ENCODE peak calls at places on chromosomes 2 and 18, in four cellular contexts. M, H, I and W are unnamed samples.

GRCh38 chr2:110853516-110853915 is 121.1 kb downstream of the ACOXL start:
- DNase-seq in M (peak; percentile 33), H (peak; percentile 19), I (no peak), W (peak; percentile 53)

GRCh38 chr18:40096675-40097074 is 1858.4 kb upstream of the PIK3C3 start:
- DNase-seq in M (no peak), I (no peak), H (no peak), W (no peak)

GRCh38 chr18:51739044-51739666 is 541.7 kb upstream of the MEX3C start:
- DNase-seq in I (no peak), H (no peak), M (no peak), W (peak; percentile 66)

GRCh38 chr2:78145395-78145996 is 623.3 kb upstream of the LRRTM4 start:
- DNase-seq in M (no peak), H (no peak), I (no peak), W (no peak)

GRCh38 chr2:174788291-174788929 is 24.1 kb upstream of the CHRNA1 start:
- DNase-seq in H (no peak), M (no peak), I (no peak), W (no peak)

GRCh38 chr2:143451622-143452021 is 322.4 kb downstream of the ARHGAP15 start:
- DNase-seq in I (no peak), H (no peak), M (no peak), W (no peak)

GRCh38 chr2:74025971-74026612 is 41.4 kb downstream of the TET3 start:
- DNase-seq in M (no peak), I (no peak), H (no peak), W (no peak)

GRCh38 chr2:63661076-63661475 is 72.3 kb downstream of the MDH1 start:
- DNase-seq in M (no peak), I (no peak), H (no peak), W (no peak)

GRCh38 chr2:25202290-25202689 is 33.9 kb upstream of the POMC start:
- DNase-seq in M (no peak), H (no peak), I (no peak), W (no peak)

GRCh38 chr2:201152517-201152916 is 30.4 kb upstream of the CASP10 start:
- DNase-seq in M (no peak), H (no peak), I (no peak), W (no peak)

GRCh38 chr2:123434681-123435080 is 590.4 kb upstream of the CNTNAP5 start:
- DNase-seq in H (no peak), M (no peak), I (no peak), W (no peak)

GRCh38 chr2:184006998-184007397 is 591.3 kb upstream of the ZNF804A start:
- DNase-seq in I (no peak), H (peak; percentile 26), M (no peak), W (no peak)

GRCh38 chr2:172307800-172308199 is 119.6 kb upstream of the ITGA6 start:
- DNase-seq in I (no peak), H (no peak), M (peak; percentile 43), W (no peak)

GRCh38 chr2:5077479-5078089 is 614.6 kb upstream of the SOX11 start:
- DNase-seq in I (no peak), M (no peak), H (no peak), W (no peak)

GRCh38 chr2:191259001-191259400 is 13.8 kb downstream of the MYO1B start:
- DNase-seq in M (no peak), I (no peak), H (no peak), W (no peak)

GRCh38 chr2:105744091-105744908 is 412 bp upstream of the NCK2 start:
- DNase-seq in H (peak; percentile 82), I (peak; percentile 61), M (peak; percentile 51), W (peak; percentile 81)

GRCh38 chr18:74661690-74662089 is 64.0 kb downstream of the ZNF407 start:
- DNase-seq in I (no peak), M (no peak), H (no peak), W (no peak)

GRCh38 chr2:8277921-8278571 is 403.8 kb upstream of the ID2 start:
- DNase-seq in M (no peak), I (no peak), H (no peak), W (peak; percentile 76)

GRCh38 chr2:166365239-166365638 is 10.5 kb downstream of the SCN9A start:
- DNase-seq in H (no peak), M (no peak), I (no peak), W (no peak)

GRCh38 chr18:78816916-78817315 is 162.7 kb upstream of the SALL3 start:
- DNase-seq in H (no peak), I (no peak), M (no peak), W (no peak)

GRCh38 chr2:177817300-177817699 is 255.3 kb downstream of the PDE11A start:
- DNase-seq in H (peak; percentile 42), I (no peak), M (no peak), W (no peak)

GRCh38 chr2:236246711-236247246 is 17.4 kb downstream of the ASB18 start:
- DNase-seq in M (no peak), I (no peak), H (no peak), W (no peak)

GRCh38 chr2:136479696-136480095 is 285.6 kb upstream of the THSD7B start:
- DNase-seq in M (no peak), I (no peak), H (no peak), W (no peak)

GRCh38 chr2:166090346-166090745 is 37.5 kb downstream of the SCN1A start:
- DNase-seq in M (no peak), H (no peak), I (no peak), W (no peak)

GRCh38 chr2:9715238-9715637 is 84.4 kb upstream of the YWHAQ start:
- DNase-seq in H (no peak), I (no peak), M (no peak), W (no peak)

GRCh38 chr2:60899230-60899891 is 18.0 kb downstream of the REL start:
- DNase-seq in H (no peak), M (no peak), I (no peak), W (no peak)

GRCh38 chr2:241018051-241018891 is 19.9 kb downstream of the SNED1 start:
- DNase-seq in M (peak; percentile 5), I (no peak), H (no peak), W (no peak)

GRCh38 chr2:7324706-7325105 is 407.5 kb downstream of the RNF144A start:
- DNase-seq in H (no peak), I (no peak), M (no peak), W (no peak)

GRCh38 chr2:206721216-206721920 is 3.2 kb upstream of the DYTN start:
- DNase-seq in H (no peak), I (no peak), M (no peak), W (peak; percentile 11)